ENCODE peak calls at places on chromosomes 7 and 10, in five cellular contexts. X is astrocyte of the spinal cord, D is left lung, H is cardiac muscle cell, J is Panc1. W is an unnamed sample.

GRCh38 chr7:141674201-141674671 is 27.7 kb downstream of the DENND11 start:
- DNase-seq in H (peak; percentile 64), X (peak; percentile 49), D (no peak), J (no peak), W (peak; percentile 93)

GRCh38 chr10:72353028-72353962 is 1.4 kb downstream of the DNAJB12 start:
- DNase-seq in X (peak; percentile 23), J (no peak), D (no peak), H (peak; percentile 48), W (peak; percentile 48)

GRCh38 chr7:1850976-1851571 is 181.0 kb downstream of the ELFN1 start:
- DNase-seq in X (no peak), H (no peak), D (peak; percentile 76), J (no peak), W (no peak)

GRCh38 chr7:80900583-80901576 is 18.0 kb downstream of the SEMA3C start:
- DNase-seq in D (no peak), J (no peak), H (peak; percentile 88), X (peak; percentile 82), W (peak; percentile 87)

GRCh38 chr10:20327954-20328353 is 511.7 kb downstream of the PLXDC2 start:
- DNase-seq in J (no peak), D (no peak), H (no peak), X (no peak), W (no peak)

GRCh38 chr10:29130190-29130673 is 158.6 kb upstream of the LYZL1 start:
- DNase-seq in H (peak; percentile 66), X (peak; percentile 35), J (no peak), D (no peak), W (peak; percentile 65)

GRCh38 chr7:33854951-33855350 is 50.4 kb upstream of the BMPER start:
- DNase-seq in D (no peak), H (peak; percentile 57), X (peak; percentile 81), J (no peak), W (peak; percentile 49)

GRCh38 chr7:12570529-12571461 is at the start of gene SCIN:
- DNase-seq in H (peak; percentile 22), X (peak; percentile 17), D (peak; percentile 87), J (no peak), W (peak; percentile 10)

GRCh38 chr10:90227259-90227658 is 525.9 kb downstream of the KIF20B start:
- DNase-seq in J (peak; percentile 35), X (peak; percentile 96), D (no peak), H (peak; percentile 79), W (peak; percentile 68)

GRCh38 chr7:88361357-88361756 is 54.7 kb upstream of the STEAP4 start:
- DNase-seq in J (no peak), D (no peak), H (no peak), X (no peak), W (no peak)

GRCh38 chr7:1848911-1849311 is 178.8 kb downstream of the ELFN1 start:
- DNase-seq in X (no peak), D (no peak), H (no peak), J (no peak), W (no peak)

GRCh38 chr7:95582578-95583293 is 13.6 kb downstream of the PDK4 start:
- DNase-seq in X (no peak), H (no peak), D (no peak), J (no peak), W (no peak)
- TF ChIP-seq CTCF in X (no peak), H (no peak), D (no peak), J (no peak), W (no peak)

GRCh38 chr7:128937271-128937646 is 468 bp upstream of the IRF5 start:
- DNase-seq in X (no peak), H (no peak), J (no peak), D (no peak), W (no peak)
- H3K4me3 ChIP-seq in X (no peak overlapping the region), H (no peak overlapping the region), J (peak overlapping the region; percentile 54), D (no peak overlapping the region), W (no peak overlapping the region)

GRCh38 chr7:79593819-79594218 is 140.4 kb upstream of the MAGI2 start:
- DNase-seq in X (no peak), H (no peak), D (no peak), J (no peak), W (peak; percentile 17)

GRCh38 chr7:79591275-79591623 is 137.8 kb upstream of the MAGI2 start:
- DNase-seq in D (no peak), X (no peak), J (no peak), H (no peak), W (no peak)

GRCh38 chr7:79590571-79591274 is 137.3 kb upstream of the MAGI2 start:
- DNase-seq in H (no peak), D (no peak), X (no peak), J (no peak), W (no peak)
- TF ChIP-seq CTCF in H (no peak), D (no peak), X (no peak), J (no peak), W (no peak)

GRCh38 chr10:23557777-23558176 is 118.9 kb downstream of the OTUD1 start:
- DNase-seq in H (no peak), D (no peak), X (no peak), J (no peak), W (no peak)
- H3K4me3 ChIP-seq in H (no peak overlapping the region), D (no peak overlapping the region), X (no peak overlapping the region), J (no peak overlapping the region), W (no peak overlapping the region)

W was measured in fibroblast of pulmonary artery.